ENCODE peak calls at places on chromosomes 1 and 21, in five cellular contexts. V, H, I, J and C are unnamed samples.
A peak's percentile ranks its signal among the peaks of the same experiment; 100 is the strongest.

GRCh38 chr21:46130721-46131720 is 24.4 kb downstream of the FTCD start:
- DNase-seq in V (no peak), H (peak; percentile 41), I (no peak), J (peak; percentile 38), C (no peak)

GRCh38 chr1:18701183-18701582 is 70.5 kb downstream of the PAX7 start:
- DNase-seq in V (no peak), H (no peak), I (no peak), J (no peak), C (no peak)

GRCh38 chr1:44854985-44855384 is 11.9 kb upstream of the PTCH2 start:
- DNase-seq in V (no peak), H (no peak), I (no peak), J (no peak), C (no peak)

GRCh38 chr1:198713081-198713480 is 74.2 kb downstream of the PTPRC start:
- DNase-seq in V (no peak), H (no peak), I (peak; percentile 27), J (peak; percentile 80), C (no peak)

GRCh38 chr21:43817157-43818086 is 28.0 kb downstream of the RRP1 start:
- DNase-seq in V (no peak), H (peak; percentile 25), I (no peak), J (no peak), C (no peak)

GRCh38 chr1:24654011-24654410 is 10.9 kb downstream of the SRRM1 start:
- DNase-seq in V (no peak), H (no peak), I (no peak), J (no peak), C (no peak)

GRCh38 chr1:33047839-33048305 is 11.2 kb upstream of the AK2 start:
- DNase-seq in V (no peak), H (no peak), I (peak; percentile 60), J (peak; percentile 48), C (no peak)

GRCh38 chr21:46379691-46380090 is 55.7 kb downstream of the PCNT start:
- DNase-seq in V (no peak), H (no peak), I (no peak), J (no peak), C (no peak)

GRCh38 chr1:10644307-10645128 is 151.9 kb downstream of the CASZ1 start:
- DNase-seq in V (no peak), H (no peak), I (no peak), J (peak; percentile 40), C (no peak)

GRCh38 chr1:170881268-170882265 is 53.8 kb upstream of the MROH9 start:
- DNase-seq in V (no peak), H (no peak), I (peak; percentile 79), J (peak; percentile 82), C (no peak)

GRCh38 chr1:101101362-101101761 is 75.8 kb upstream of the DPH5 start:
- DNase-seq in V (no peak), H (no peak), I (peak; percentile 42), J (peak; percentile 48), C (no peak)

GRCh38 chr21:43029785-43030184 is 45.9 kb downstream of the CBS start:
- DNase-seq in V (no peak), H (no peak), I (no peak), J (no peak), C (no peak)

GRCh38 chr1:209850342-209850979 is 22.7 kb downstream of the UTP25 start:
- DNase-seq in V (peak; percentile 36), H (peak; percentile 54), I (peak; percentile 92), J (peak; percentile 97), C (no peak)

GRCh38 chr1:173410133-173410793 is 66.9 kb upstream of the PRDX6 start:
- DNase-seq in V (no peak), H (no peak), I (peak; percentile 78), J (peak; percentile 30), C (no peak)

DNA sequence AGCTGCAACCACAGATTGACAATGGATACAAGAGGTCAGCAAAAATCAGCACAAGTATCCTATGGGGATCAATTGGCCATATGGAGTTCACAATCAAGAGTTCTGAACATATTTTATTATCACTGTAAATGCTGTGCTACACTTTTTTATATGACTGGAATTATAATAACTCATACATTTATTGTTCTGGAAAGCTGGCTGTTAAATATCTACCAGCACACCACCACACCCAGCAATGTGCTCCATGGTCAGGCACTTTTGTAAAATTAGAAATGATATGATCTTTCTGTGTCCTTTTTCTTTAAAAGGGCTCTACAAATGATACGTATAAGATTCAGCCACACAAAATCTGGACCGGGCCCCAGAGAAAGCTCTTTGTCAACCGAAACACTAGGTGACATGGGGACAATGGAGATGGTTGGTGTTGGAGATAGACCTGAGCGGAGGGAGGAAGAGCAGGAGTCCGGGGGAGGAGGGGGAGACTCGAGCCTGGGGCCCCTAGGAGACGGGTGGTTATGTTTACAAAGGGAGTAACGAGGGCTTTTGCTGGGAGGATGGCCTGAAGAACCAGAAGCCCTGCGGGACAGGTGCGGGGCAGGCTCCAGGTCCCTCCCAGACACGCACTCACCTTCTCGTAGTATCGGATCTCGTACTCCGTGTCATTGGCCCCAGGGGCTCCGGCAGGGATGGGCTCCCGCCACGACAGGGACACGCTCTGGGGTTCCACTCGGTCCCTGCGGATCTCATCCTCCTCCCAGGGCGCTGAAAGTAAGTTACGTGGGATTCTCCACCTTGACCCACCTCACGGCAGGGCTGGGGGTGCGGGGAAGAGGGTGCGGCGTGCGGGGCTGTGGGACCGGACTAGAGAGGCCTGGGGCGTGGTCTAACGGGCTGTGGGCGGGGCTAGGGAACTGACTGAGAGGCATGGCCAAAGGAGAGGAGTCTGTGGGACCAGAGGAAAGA is 30.0 kb downstream of the EPHA10 start:
- DNase-seq in V (no peak), H (no peak), I (no peak), J (no peak), C (no peak)
- H3K4me3 ChIP-seq in V (no peak overlapping the region), H (no peak overlapping the region), I (no peak overlapping the region), J (no peak overlapping the region), C (no peak overlapping the region)

GRCh38 chr1:7630378-7630777 is 140.7 kb upstream of the VAMP3 start:
- DNase-seq in V (no peak), H (no peak), I (no peak), J (no peak), C (no peak)

GRCh38 chr1:7629011-7629410 is 142.1 kb upstream of the VAMP3 start:
- DNase-seq in V (no peak), H (no peak), I (no peak), J (no peak), C (no peak)

GRCh38 chr1:7628273-7628672 is 142.8 kb upstream of the VAMP3 start:
- DNase-seq in V (no peak), H (peak; percentile 69), I (no peak), J (no peak), C (no peak)

GRCh38 chr1:7632126-7632525 is 139.0 kb upstream of the VAMP3 start:
- DNase-seq in V (no peak), H (no peak), I (no peak), J (no peak), C (no peak)

GRCh38 chr1:7629465-7630195 is 141.5 kb upstream of the VAMP3 start:
- DNase-seq in V (no peak), H (no peak), I (no peak), J (no peak), C (no peak)
- H3K4me3 ChIP-seq in V (no peak overlapping the region), H (no peak overlapping the region), I (no peak overlapping the region), J (no peak overlapping the region), C (no peak overlapping the region)

DNA sequence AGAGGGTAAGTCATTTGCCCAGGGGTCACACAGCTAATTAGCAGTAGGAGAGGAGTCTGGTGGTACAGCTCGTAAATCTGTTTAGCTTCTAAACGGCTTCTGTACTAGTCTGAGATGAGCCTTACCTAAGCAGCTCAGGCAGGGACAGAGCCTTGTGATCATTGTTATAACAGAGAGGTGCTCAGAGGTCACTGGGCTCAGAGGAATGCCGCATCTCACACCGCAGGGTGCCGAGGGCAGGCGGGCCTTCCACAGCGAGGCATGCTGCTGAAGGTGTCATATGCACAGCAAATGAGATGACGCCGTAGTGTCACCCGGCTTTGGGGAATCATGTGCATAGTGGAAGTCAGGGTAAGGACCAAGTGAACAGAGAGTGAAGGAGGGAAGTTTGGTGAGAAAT is 305.2 kb upstream of the FMN2 start:
- DNase-seq in V (no peak), H (no peak), I (no peak), J (no peak), C (no peak)
- H3K4me3 ChIP-seq in V (no peak overlapping the region), H (no peak overlapping the region), I (no peak overlapping the region), J (no peak overlapping the region), C (no peak overlapping the region)

GRCh38 chr1:22114083-22115012 is 28.5 kb downstream of the WNT4 start:
- DNase-seq in V (no peak), H (peak; percentile 45), I (peak; percentile 91), J (peak; percentile 76), C (no peak)

GRCh38 chr1:22111620-22112019 is 31.3 kb downstream of the WNT4 start:
- DNase-seq in V (no peak), H (no peak), I (peak; percentile 63), J (peak; percentile 74), C (no peak)

GRCh38 chr1:22110016-22110415 is 32.9 kb downstream of the WNT4 start:
- DNase-seq in V (no peak), H (no peak), I (no peak), J (no peak), C (no peak)

GRCh38 chr1:22111115-22111514 is 31.8 kb downstream of the WNT4 start:
- DNase-seq in V (no peak), H (no peak), I (no peak), J (no peak), C (no peak)

GRCh38 chr1:22112505-22112904 is 30.4 kb downstream of the WNT4 start:
- DNase-seq in V (no peak), H (peak; percentile 39), I (peak; percentile 19), J (no peak), C (no peak)
- H3K4me3 ChIP-seq in V (no peak overlapping the region), H (no peak overlapping the region), I (no peak overlapping the region), J (no peak overlapping the region), C (no peak overlapping the region)